ENCODE peak calls at places on chromosome 9, in four cellular contexts. W is fibroblast of lung, G is H9, Q is mucosa of descending colon. P is an unnamed sample.

GRCh38 chr9:3285365-3286161 is 240.2 kb downstream of the RFX3 start:
- DNase-seq in G (no peak), Q (no peak), W (no peak), P (no peak)

GRCh38 chr9:22682536-22683392 is 236.1 kb downstream of the DMRTA1 start:
- DNase-seq in W (peak; percentile 91), G (no peak), Q (no peak), P (no peak)

GRCh38 chr9:126055386-126055785 is 271.2 kb upstream of the MVB12B start:
- DNase-seq in Q (no peak), G (no peak), W (no peak), P (no peak)

GRCh38 chr9:109894921-109895758 is 115.1 kb downstream of the PALM2AKAP2 start:
- DNase-seq in G (no peak), Q (no peak), W (no peak), P (no peak)

GRCh38 chr9:124779368-124780059 is 2.6 kb downstream of the OLFML2A start:
- DNase-seq in W (peak; percentile 96), Q (peak; percentile 33), G (peak; percentile 67), P (no peak)

GRCh38 chr9:24698864-24699518 is 153.3 kb upstream of the IZUMO3 start:
- DNase-seq in W (no peak), G (no peak), Q (no peak), P (no peak)

GRCh38 chr9:138022121-138022741 is 144.6 kb downstream of the CACNA1B start:
- DNase-seq in Q (no peak), W (no peak), G (peak; percentile 92), P (no peak)

GRCh38 chr9:134536101-134536900 is 105.3 kb upstream of the COL5A1 start:
- DNase-seq in G (no peak), Q (no peak), W (peak; percentile 61), P (no peak)

GRCh38 chr9:120956862-120957261 is 30.3 kb upstream of the TRAF1 start:
- DNase-seq in Q (no peak), G (no peak), W (no peak), P (no peak)

GRCh38 chr9:105834404-105834803 is 140.1 kb downstream of the TMEM38B start:
- DNase-seq in G (no peak), Q (no peak), W (no peak), P (no peak)

GRCh38 chr9:4308482-4308881 is 8.6 kb upstream of the GLIS3 start:
- DNase-seq in G (no peak), W (no peak), Q (no peak), P (no peak)

GRCh38 chr9:132141364-132141947 is 20.4 kb upstream of the NTNG2 start:
- DNase-seq in W (peak; percentile 11), Q (no peak), G (no peak), P (no peak)

GRCh38 chr9:133420392-133420827 is 1.8 kb upstream of the ADAMTS13 start:
- DNase-seq in Q (no peak), G (no peak), W (no peak), P (no peak)

GRCh38 chr9:673966-674526 is 167.5 kb upstream of the DMRT1 start:
- DNase-seq in Q (no peak), G (peak; percentile 70), W (no peak), P (no peak)

GRCh38 chr9:33924978-33925797 is 108.2 kb downstream of the UBE2R2 start:
- DNase-seq in W (peak; percentile 62), Q (no peak), G (peak; percentile 76), P (no peak)

GRCh38 chr9:74094766-74095165 is 402.4 kb upstream of the RORB start:
- DNase-seq in Q (no peak), G (no peak), W (no peak), P (no peak)

GRCh38 chr9:76873056-76873792 is 32.7 kb downstream of the PRUNE2 start:
- DNase-seq in G (peak; percentile 69), Q (no peak), W (peak; percentile 49), P (no peak)

GRCh38 chr9:14258840-14259239 is 55.1 kb downstream of the NFIB start:
- DNase-seq in G (no peak), Q (no peak), W (peak; percentile 52), P (no peak)

GRCh38 chr9:98860871-98861293 is 53.4 kb downstream of the GALNT12 start:
- DNase-seq in W (peak; percentile 98), G (no peak), Q (no peak), P (no peak)

GRCh38 chr9:32783168-32783891 is at the start of gene TMEM215:
- DNase-seq in G (peak; percentile 78), W (no peak), Q (no peak), P (no peak)

GRCh38 chr9:92535940-92536850 is at the start of gene ECM2:
- DNase-seq in Q (no peak), W (peak; percentile 69), G (no peak), P (no peak)

GRCh38 chr9:90162819-90163218 is 479.8 kb downstream of the DIRAS2 start:
- DNase-seq in G (no peak), Q (no peak), W (no peak), P (no peak)

GRCh38 chr9:89806371-89807100 is 201.7 kb downstream of the GADD45G start:
- DNase-seq in Q (no peak), W (no peak), G (no peak), P (no peak)

GRCh38 chr9:68625559-68625958 is 79.5 kb upstream of the PIP5K1B start:
- DNase-seq in W (no peak), G (no peak), Q (no peak), P (no peak)

GRCh38 chr9:70539007-70539406 is 124.5 kb upstream of the KLF9 start:
- DNase-seq in G (no peak), Q (no peak), W (no peak), P (no peak)

GRCh38 chr9:93731963-93732362 is 155.6 kb downstream of the PHF2 start:
- DNase-seq in Q (no peak), W (no peak), G (no peak), P (no peak)

GRCh38 chr9:69637801-69638200 is 34.4 kb downstream of the APBA1 start:
- DNase-seq in W (peak; percentile 58), Q (no peak), G (no peak), P (no peak)

GRCh38 chr9:134642385-134643181 is 980 bp downstream of the COL5A1 start:
- DNase-seq in Q (peak; percentile 65), G (peak; percentile 59), W (peak; percentile 94), P (no peak)

GRCh38 chr9:126295936-126296600 is 30.6 kb upstream of the MVB12B start:
- DNase-seq in G (no peak), Q (peak; percentile 42), W (no peak), P (no peak)

DNA sequence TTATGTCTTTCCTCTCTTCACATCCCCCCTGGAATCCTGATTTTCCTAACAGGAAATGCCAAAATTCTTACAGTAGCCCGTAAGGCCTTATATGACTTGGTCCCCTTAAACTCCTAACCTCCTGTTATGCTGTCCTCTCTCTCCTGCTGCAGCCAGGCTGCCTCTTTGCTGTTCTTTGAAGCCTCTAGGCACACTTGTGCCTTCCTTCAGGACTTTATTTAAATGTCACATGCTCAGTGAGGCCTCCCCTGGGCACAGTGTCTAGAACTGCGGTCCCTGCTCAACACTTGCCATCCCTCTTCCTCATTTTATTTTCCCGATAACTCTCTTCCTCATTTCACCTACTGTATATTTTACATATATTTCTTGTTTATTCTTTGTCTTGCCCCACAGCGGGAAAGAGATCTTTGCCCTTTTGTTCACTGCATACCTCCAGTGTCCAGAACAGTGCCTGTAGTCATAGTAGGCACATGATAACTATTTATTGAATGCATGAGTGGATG is 5.5 kb upstream of the SHB start:
- DNase-seq in W (peak; percentile 11), Q (no peak), G (no peak), P (no peak)
- TF ChIP-seq CTCF in W (no peak), Q (no peak), G (no peak), P (no peak)

DNA sequence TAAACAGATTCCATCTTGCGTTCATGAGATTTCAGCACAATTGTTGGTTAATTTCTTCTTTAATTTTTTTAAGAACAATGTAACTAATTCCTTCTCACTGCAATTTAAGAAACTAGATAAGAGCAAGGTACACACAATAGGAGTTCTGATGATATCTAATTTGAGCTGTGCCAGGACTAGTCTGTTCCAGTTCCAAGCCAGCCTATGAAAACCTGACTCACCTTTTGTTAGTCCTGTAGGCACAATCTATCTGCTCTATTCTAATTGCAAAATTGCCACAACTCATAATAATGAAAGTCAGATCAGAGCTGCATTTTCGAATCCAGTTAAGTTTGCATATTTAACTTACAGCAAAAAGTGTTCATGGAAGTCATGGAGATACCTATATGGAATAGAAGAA is 494.1 kb upstream of the TUSC1 start:
- DNase-seq in G (no peak), Q (no peak), W (no peak), P (no peak)
- TF ChIP-seq CTCF in G (no peak), Q (no peak), W (no peak), P (no peak)

DNA sequence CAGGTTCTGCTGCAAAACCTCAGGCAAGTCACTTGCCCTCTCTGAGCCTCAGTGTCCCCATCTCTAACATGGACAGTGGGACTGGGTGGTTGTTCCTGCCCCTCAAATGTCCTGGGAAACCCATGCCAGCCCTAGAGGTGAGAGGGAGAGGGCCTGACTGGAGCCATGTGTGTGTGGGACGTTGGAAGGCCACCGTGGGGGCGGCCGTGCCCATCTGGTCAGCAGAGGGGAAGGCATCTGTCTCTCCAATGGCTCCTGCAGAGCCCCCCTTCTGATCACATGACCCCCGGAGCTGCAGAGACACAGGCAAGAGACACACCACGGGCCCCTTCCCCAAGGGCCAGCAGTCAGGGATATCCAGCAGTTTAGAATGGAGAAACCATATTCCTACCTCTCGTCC is 1.7 kb downstream of the DNM1 start:
- DNase-seq in W (no peak), G (no peak), Q (no peak), P (no peak)
- TF ChIP-seq CTCF in W (no peak), G (no peak), Q (no peak), P (no peak)

DNA sequence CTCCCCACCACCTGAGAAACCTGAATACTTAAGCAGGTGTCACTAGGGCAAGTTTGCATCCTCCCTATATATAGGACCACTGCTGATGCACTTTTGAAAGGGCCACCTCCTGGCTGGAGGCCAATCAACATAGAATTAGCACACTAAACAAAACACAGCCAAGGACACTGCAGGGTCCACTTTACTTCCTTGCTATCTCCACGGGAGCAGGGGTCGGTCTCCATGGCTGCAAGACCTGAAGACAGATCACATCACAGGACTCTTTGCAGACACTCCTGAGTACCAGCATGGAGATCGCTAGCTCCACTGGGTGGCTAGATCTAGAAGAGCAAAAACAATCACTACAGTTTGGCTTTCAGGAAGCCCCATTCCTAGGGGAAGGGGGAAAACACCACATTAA is 72.3 kb downstream of the C9orf153 start:
- DNase-seq in Q (no peak), W (no peak), G (peak; percentile 77), P (no peak)
- TF ChIP-seq CTCF in Q (no peak), W (no peak), G (peak; percentile 60), P (no peak)

DNA sequence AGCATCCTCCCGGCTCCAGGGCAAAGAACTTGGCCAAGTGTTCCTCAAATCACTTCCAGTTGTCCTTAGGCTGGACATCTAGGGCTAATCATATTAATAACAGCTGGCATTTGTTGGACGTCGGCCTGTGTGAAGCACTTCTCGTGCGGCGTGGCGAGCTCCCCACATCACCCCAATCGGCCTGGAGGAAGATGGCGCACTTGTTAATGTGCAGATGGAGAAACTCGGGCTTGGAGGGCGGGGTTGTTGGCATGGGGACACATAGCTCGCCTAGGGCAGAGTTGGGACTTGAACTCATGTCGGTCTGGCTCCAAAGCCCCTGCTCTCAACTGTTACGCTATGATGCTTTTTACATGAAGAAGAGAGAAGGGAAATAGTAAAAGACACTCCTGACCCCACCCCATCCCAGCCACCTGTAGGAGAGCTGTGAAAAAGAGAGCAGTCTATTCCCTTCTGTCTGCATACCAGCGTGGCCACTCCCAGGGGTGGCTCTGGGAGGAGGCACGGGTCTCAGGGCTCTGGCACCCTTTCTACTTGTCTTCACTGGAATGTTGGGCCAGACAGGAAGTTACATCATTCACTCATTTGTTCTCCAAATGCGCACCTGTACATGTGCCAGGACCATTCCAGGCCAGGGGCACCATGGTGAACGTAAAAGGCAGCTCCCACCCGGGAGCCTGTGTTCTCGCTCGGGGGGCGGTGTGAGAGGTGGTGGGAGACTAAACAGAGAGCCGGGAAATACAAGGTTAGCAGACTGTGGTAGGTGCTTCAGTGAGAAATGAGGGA is 12.8 kb upstream of the NUP214 start:
- DNase-seq in G (no peak), Q (no peak), W (no peak), P (no peak)
- TF ChIP-seq CTCF in G (no peak), Q (no peak), W (no peak), P (no peak)

P was measured in omental fat pad.